ENCODE peak calls at places on chromosomes 6 and 20, in eight cellular contexts. F is activated CD8-positive, alpha-beta memory T cell treated with anti-CD3 and anti-CD28 coated beads for 1 hour; H is SJCRH30; X is iPS-NIHi11; E is NCI-H460; J is COR-L47; C is ACHN; B is H54. I is an unnamed sample.

GRCh38 chr6:142297996-142298753 is 3.6 kb upstream of the ADGRG6 start:
- DNase-seq in F (no peak), H (no peak), X (no peak), E (no peak), J (no peak), C (peak), B (no peak), I (no peak)

GRCh38 chr6:6920114-6920983 is 187.4 kb upstream of the RREB1 start:
- DNase-seq in F (no peak), H (no peak), X (no peak), E (no peak), J (no peak), C (no peak), B (no peak), I (peak)

GRCh38 chr6:54010340-54011276 is 100.6 kb upstream of the MLIP start:
- DNase-seq in F (no peak), H (peak), X (no peak), E (no peak), J (no peak), C (peak), B (no peak), I (no peak)

GRCh38 chr6:41577865-41578713 is 31.9 kb downstream of the FOXP4 start:
- DNase-seq in F (no peak), H (peak), X (peak), E (peak), J (peak), C (no peak), B (peak), I (peak)

GRCh38 chr6:169832247-169832948 is 81.0 kb downstream of the ERMARD start:
- DNase-seq in F (no peak), H (no peak), X (no peak), E (no peak), J (no peak), C (peak), B (no peak), I (peak)

GRCh38 chr6:144190051-144190450 is 39.7 kb downstream of the STX11 start:
- DNase-seq in F (no peak), H (peak), X (no peak), E (no peak), J (no peak), C (no peak), B (no peak), I (no peak)

GRCh38 chr6:119322715-119323350 is 26.7 kb downstream of the MAN1A1 start:
- DNase-seq in F (no peak), H (no peak), X (no peak), E (no peak), J (no peak), C (no peak), B (no peak), I (no peak)

GRCh38 chr6:34315780-34316179 is 67.0 kb upstream of the SMIM29 start:
- DNase-seq in F (no peak), H (no peak), X (no peak), E (no peak), J (no peak), C (no peak), B (no peak), I (no peak)

GRCh38 chr20:53827996-53828672 is 234.5 kb upstream of the ZNF217 start:
- DNase-seq in F (no peak), H (peak), X (no peak), E (peak), J (no peak), C (peak), B (no peak), I (no peak)